ENCODE peak calls at places on chromosomes 16 and 17, in seven cellular contexts. C is prostate gland; Q is effector memory CD4-positive, alpha-beta T cell; X is CD4-positive, alpha-beta memory T cell; K is neural progenitor cell; L is right lobe of liver; I is upper lobe of right lung. T is an unnamed sample.

GRCh38 chr16:88507231-88507743 is 54.2 kb downstream of the ZFPM1 start:
- DNase-seq in Q (no peak), I (no peak), X (no peak), L (no peak), C (no peak), K (no peak), T (no peak)

GRCh38 chr17:9837551-9838471 is 12.1 kb downstream of the GLP2R start:
- DNase-seq in C (no peak), I (no peak), X (no peak), K (no peak), L (no peak), Q (no peak), T (peak)

GRCh38 chr17:29131814-29132682 is 48.1 kb downstream of the MYO18A start:
- DNase-seq in C (no peak), L (no peak), I (no peak), X (no peak), Q (no peak), K (no peak), T (no peak)

GRCh38 chr17:36705651-36706436 is 104.5 kb downstream of the MRM1 start:
- DNase-seq in Q (peak), L (peak), I (no peak), C (no peak), X (peak), K (peak), T (no peak)

GRCh38 chr17:5035356-5035755 is at the start of gene SLC52A1:
- DNase-seq in X (no peak), L (no peak), C (peak), K (peak), Q (no peak), I (no peak), T (no peak)

GRCh38 chr17:57861737-57862409 is 12.0 kb upstream of the MRPS23 start:
- DNase-seq in I (peak), C (peak), L (no peak), Q (no peak), K (peak), X (no peak), T (no peak)

GRCh38 chr16:84406006-84406963 is 37.9 kb downstream of the ATP2C2 start:
- DNase-seq in L (no peak), Q (no peak), K (peak), I (peak), C (no peak), X (no peak), T (no peak)

GRCh38 chr16:15810411-15810810 is 46.4 kb downstream of the MYH11 start:
- DNase-seq in L (no peak), I (no peak), Q (no peak), K (no peak), C (no peak), X (no peak), T (no peak)

GRCh38 chr16:67773569-67774456 is 32.5 kb downstream of the RANBP10 start:
- DNase-seq in L (peak), C (no peak), Q (no peak), I (no peak), X (no peak), K (no peak), T (no peak)

GRCh38 chr17:50429793-50430192 is 3.8 kb downstream of the ACSF2 start:
- DNase-seq in I (no peak), C (no peak), Q (no peak), K (no peak), L (no peak), X (no peak), T (no peak)

GRCh38 chr17:80104321-80104955 is 3.1 kb downstream of the GAA start:
- DNase-seq in L (peak), I (no peak), X (no peak), Q (no peak), C (no peak), K (no peak), T (no peak)

GRCh38 chr17:5097101-5097834 is 14.4 kb downstream of the ZNF232 start:
- DNase-seq in I (peak), K (peak), Q (no peak), X (peak), L (peak), C (peak), T (no peak)

GRCh38 chr17:77615672-77616242 is 342.7 kb upstream of the TNRC6C start:
- DNase-seq in Q (no peak), L (no peak), C (no peak), K (no peak), X (no peak), I (no peak), T (no peak)

GRCh38 chr16:89697161-89697615 is 4.3 kb downstream of the SPATA2L start:
- DNase-seq in K (no peak), X (no peak), L (no peak), C (no peak), I (no peak), Q (no peak), T (no peak)

GRCh38 chr17:50043290-50044148 is 12.4 kb upstream of the ITGA3 start:
- DNase-seq in I (no peak), L (peak), K (no peak), X (no peak), C (no peak), Q (no peak), T (no peak)

GRCh38 chr17:46832945-46833839 is 14.7 kb upstream of the WNT3 start:
- DNase-seq in I (no peak), X (no peak), L (peak), K (peak), Q (no peak), C (peak), T (no peak)

GRCh38 chr17:80732268-80732667 is 187.6 kb downstream of the RPTOR start:
- DNase-seq in X (no peak), Q (no peak), L (no peak), K (peak), I (no peak), C (no peak), T (no peak)

GRCh38 chr17:76453431-76453743 is 435 bp upstream of the UBE2O start:
- DNase-seq in I (no peak), C (no peak), K (no peak), L (no peak), X (no peak), Q (no peak), T (no peak)

GRCh38 chr17:57511475-57512123 is 233.5 kb downstream of the CCDC182 start:
- DNase-seq in L (no peak), C (no peak), X (no peak), I (no peak), K (peak), Q (no peak), T (no peak)

GRCh38 chr16:12541672-12542071 is 262.0 kb downstream of the CPPED1 start:
- DNase-seq in Q (no peak), K (no peak), I (no peak), L (no peak), C (no peak), X (no peak), T (no peak)

DNA sequence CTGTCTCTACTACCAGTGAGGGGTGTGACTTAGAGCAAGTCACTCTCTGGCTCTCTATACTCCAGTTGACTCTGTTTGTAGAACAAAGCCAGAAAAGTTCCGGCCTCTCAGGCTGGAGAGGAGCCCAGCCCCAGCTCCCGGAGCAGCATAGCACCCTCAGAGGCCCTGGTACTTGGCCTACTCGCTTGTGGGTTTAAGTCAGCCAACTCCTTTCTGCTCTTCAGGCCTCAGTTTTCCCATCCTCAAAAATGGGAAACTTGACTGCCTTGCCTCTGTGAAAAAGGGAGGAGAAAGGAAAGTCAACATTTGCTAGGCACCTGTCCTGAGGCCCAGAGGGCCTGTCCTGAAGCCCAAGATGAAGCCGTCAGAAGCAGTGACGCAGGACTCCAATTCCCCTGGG is 1.1 kb downstream of the CHST6 start:
- DNase-seq in L (no peak), C (no peak), X (no peak), Q (no peak), K (no peak), I (no peak), T (no peak)
- H3K27ac ChIP-seq in L (no peak), C (no peak), X (no peak), Q (no peak), K (no peak), I (no peak), T (no peak)

GRCh38 chr16:70157105-70157476 is 16.5 kb upstream of the CLEC18C start:
- DNase-seq in I (no peak), K (no peak), X (no peak), L (no peak), Q (no peak), C (peak), T (no peak)

GRCh38 chr16:70152578-70153302 is 20.8 kb upstream of the CLEC18C start:
- DNase-seq in Q (no peak), K (no peak), L (no peak), X (no peak), C (no peak), I (no peak), T (no peak)

GRCh38 chr16:70156207-70156978 is 17.2 kb upstream of the CLEC18C start:
- DNase-seq in K (no peak), X (no peak), L (no peak), Q (no peak), I (no peak), C (peak), T (no peak)

GRCh38 chr16:70151941-70152509 is 21.6 kb upstream of the CLEC18C start:
- DNase-seq in L (no peak), Q (no peak), I (no peak), C (no peak), K (no peak), X (no peak), T (no peak)

DNA sequence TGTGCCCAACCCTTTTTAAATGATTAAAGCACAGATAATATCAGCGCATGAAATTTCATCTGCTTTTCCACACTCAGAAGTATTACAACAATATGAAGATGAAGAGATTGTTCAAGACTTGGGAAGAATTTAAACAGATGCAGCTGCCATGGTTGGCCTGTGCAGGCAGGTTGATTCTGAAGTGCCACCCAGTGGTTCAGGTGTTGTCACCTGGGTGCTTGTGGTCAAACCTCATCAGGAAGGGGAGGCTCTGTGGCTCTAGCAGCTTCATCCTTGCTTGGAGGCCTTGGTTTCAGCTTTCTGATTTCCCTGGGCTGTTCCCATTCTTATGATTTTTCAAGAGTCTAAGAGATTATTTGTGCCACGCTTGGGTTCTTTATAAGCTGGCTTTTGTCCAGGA is 22.2 kb upstream of the CLEC18C start:
- DNase-seq in L (no peak), K (no peak), C (no peak), I (no peak), X (no peak), Q (no peak), T (no peak)
- H3K27ac ChIP-seq in L (no peak), K (no peak), C (peak), I (no peak), X (no peak), Q (no peak), T (no peak)

GRCh38 chr17:43383372-43383771 is 15.4 kb upstream of the ARL4D start:
- DNase-seq in L (no peak), X (no peak), C (no peak), K (no peak), I (no peak), Q (no peak), T (no peak)
- H3K27ac ChIP-seq in L (no peak), X (no peak), C (no peak), K (no peak), I (no peak), Q (no peak), T (no peak)

DNA sequence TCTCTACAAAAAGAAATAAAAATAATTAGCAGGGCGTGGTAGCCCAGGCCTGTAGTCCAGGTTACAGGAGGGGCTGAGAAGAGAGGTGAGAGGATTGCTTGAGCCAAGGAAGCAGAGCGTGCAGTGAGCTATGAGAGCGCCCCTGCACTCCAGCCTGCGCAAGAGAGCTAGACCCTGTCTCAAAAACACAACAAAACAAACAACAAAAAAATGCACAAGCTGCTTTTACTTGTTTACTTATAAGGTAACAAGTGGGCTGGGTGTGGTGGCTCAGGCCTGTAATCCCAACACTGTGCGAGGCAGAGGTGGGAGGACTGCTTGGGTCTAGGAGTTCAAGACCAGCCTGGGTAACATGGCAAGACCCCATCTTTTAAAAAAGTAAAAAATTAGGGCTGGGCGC is 1.7 kb downstream of the CYTH1 start:
- DNase-seq in K (no peak), I (peak), L (peak), X (no peak), Q (no peak), C (no peak), T (no peak)
- H3K27ac ChIP-seq in K (no peak), I (peak), L (peak), X (peak), Q (peak), C (peak), T (peak)

GRCh38 chr16:1309888-1310831 is 724 bp downstream of the UBE2I start:
- DNase-seq in Q (peak), I (peak), L (no peak), C (no peak), K (no peak), X (peak), T (no peak)

GRCh38 chr16:1310832-1311200 is 1.4 kb downstream of the UBE2I start:
- DNase-seq in I (no peak), X (no peak), C (no peak), Q (no peak), L (no peak), K (peak), T (no peak)

GRCh38 chr16:1312459-1312801 is 3.0 kb downstream of the UBE2I start:
- DNase-seq in X (no peak), L (no peak), Q (no peak), K (no peak), I (no peak), C (no peak), T (no peak)

GRCh38 chr16:1311738-1312458 is 2.5 kb downstream of the UBE2I start:
- DNase-seq in X (no peak), K (no peak), I (no peak), Q (no peak), L (no peak), C (no peak), T (no peak)

DNA sequence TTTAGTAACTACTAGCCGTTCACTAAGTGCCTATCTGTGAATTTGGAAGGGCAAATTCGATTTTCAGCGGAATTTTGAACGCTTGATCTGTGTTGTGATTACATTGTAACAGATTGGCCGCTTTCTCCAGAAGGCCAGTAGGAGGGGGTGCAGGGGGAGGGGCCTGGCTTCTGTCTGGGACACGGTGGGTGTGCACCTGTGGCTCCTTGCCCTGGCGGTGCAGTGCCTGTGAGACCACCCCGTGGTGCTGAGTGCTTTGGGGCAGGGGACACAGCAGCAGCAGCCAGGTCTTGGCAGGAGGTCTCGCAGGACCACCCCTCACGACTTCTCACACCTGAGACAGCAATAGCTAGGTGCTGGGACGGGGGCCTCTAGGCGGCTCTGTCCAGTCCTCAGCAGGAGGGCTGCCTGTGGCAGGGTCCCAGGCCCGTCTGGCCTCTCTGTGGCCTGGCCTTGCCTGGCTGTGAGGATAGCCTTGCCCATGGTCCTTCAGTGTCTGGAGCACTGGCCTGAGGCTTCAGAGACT is 1.8 kb downstream of the UBE2I start:
- DNase-seq in L (no peak), K (peak), I (no peak), X (no peak), Q (no peak), C (no peak), T (no peak)
- H3K27ac ChIP-seq in L (no peak), K (no peak), I (peak), X (peak), Q (peak), C (peak), T (no peak)

DNA sequence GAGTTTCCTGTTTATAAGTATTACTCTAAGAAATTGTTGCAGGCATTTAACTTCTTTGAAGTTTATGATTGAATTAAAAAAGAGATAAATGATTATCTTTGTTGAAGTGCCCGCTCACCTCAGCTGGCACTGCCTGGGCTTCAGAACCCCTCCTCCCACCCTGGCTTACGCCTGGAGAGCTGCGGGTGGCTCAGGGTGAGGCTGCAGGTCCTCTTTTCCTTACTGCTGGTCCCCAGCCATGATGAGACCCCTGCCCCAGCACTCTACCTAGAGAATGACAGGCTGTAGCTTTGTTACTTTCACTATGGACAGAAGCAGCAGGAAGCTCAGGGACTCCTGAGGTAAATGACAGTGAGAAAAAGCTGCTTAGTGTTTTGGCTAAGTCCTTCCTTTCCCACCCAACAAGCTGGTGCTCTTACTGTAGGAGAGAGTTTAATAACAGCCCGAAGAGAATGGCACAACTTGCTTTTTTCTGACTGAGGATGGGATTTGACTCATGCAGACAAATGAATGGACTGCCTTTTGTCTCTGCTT is 62.1 kb downstream of the EPN2 start:
- DNase-seq in X (no peak), L (peak), K (peak), I (no peak), C (no peak), Q (no peak), T (no peak)
- H3K27ac ChIP-seq in X (no peak), L (no peak), K (peak), I (no peak), C (no peak), Q (no peak), T (no peak)